ENCODE peak calls at places on chromosomes 6 and 20, in eight cellular contexts. One of them, this sample, is unnamed.

GRCh38 chr6:157867155-157867559 is 44.1 kb downstream of the SNX9 start:
- DNase-seq in CD8-positive, alpha-beta T cell: no peak
- DNase-seq in cardiac fibroblast: peak; percentile 34
- DNase-seq in cardiac muscle cell: peak; percentile 48
- DNase-seq in endothelial cell of umbilical vein: peak; percentile 81
- DNase-seq in AG09309: no peak
- DNase-seq in foreskin fibroblast: peak; percentile 26
- DNase-seq in HCT116: no peak
- DNase-seq in this sample: no peak

GRCh38 chr20:63361507-63362425 is 617 bp upstream of the CHRNA4 start:
- DNase-seq in CD8-positive, alpha-beta T cell: no peak
- DNase-seq in cardiac fibroblast: no peak
- DNase-seq in cardiac muscle cell: no peak
- DNase-seq in endothelial cell of umbilical vein: no peak
- DNase-seq in AG09309: no peak
- DNase-seq in foreskin fibroblast: no peak
- DNase-seq in HCT116: no peak
- DNase-seq in this sample: no peak

GRCh38 chr6:169046483-169047192 is 207.0 kb downstream of the THBS2 start:
- DNase-seq in CD8-positive, alpha-beta T cell: no peak
- DNase-seq in cardiac fibroblast: no peak
- DNase-seq in cardiac muscle cell: no peak
- DNase-seq in endothelial cell of umbilical vein: no peak
- DNase-seq in AG09309: peak; percentile 70
- DNase-seq in foreskin fibroblast: peak; percentile 73
- DNase-seq in HCT116: no peak
- DNase-seq in this sample: no peak

GRCh38 chr6:32692019-32692418 is 25.6 kb upstream of the HLA-DQB1 start:
- DNase-seq in CD8-positive, alpha-beta T cell: peak; percentile 22
- DNase-seq in cardiac fibroblast: no peak
- DNase-seq in cardiac muscle cell: peak; percentile 3
- DNase-seq in endothelial cell of umbilical vein: peak; percentile 23
- DNase-seq in AG09309: no peak
- DNase-seq in foreskin fibroblast: no peak
- DNase-seq in HCT116: peak; percentile 42
- DNase-seq in this sample: no peak

GRCh38 chr20:5928831-5929715 is 21.3 kb downstream of the TRMT6 start:
- DNase-seq in CD8-positive, alpha-beta T cell: no peak
- DNase-seq in cardiac fibroblast: no peak
- DNase-seq in cardiac muscle cell: no peak
- DNase-seq in endothelial cell of umbilical vein: no peak
- DNase-seq in AG09309: no peak
- DNase-seq in foreskin fibroblast: no peak
- DNase-seq in HCT116: no peak
- DNase-seq in this sample: no peak

GRCh38 chr6:23365732-23366131 is 760.3 kb upstream of the NRSN1 start:
- DNase-seq in CD8-positive, alpha-beta T cell: no peak
- DNase-seq in cardiac fibroblast: no peak
- DNase-seq in cardiac muscle cell: no peak
- DNase-seq in endothelial cell of umbilical vein: no peak
- DNase-seq in AG09309: no peak
- DNase-seq in foreskin fibroblast: no peak
- DNase-seq in HCT116: no peak
- DNase-seq in this sample: no peak

GRCh38 chr6:63236398-63236817 is 25.1 kb downstream of the FKBP1C start:
- DNase-seq in CD8-positive, alpha-beta T cell: no peak
- DNase-seq in cardiac fibroblast: no peak
- DNase-seq in cardiac muscle cell: no peak
- DNase-seq in endothelial cell of umbilical vein: no peak
- DNase-seq in AG09309: no peak
- DNase-seq in foreskin fibroblast: no peak
- DNase-seq in HCT116: no peak
- DNase-seq in this sample: no peak

GRCh38 chr6:140138311-140138994 is 764.0 kb upstream of the CITED2 start:
- DNase-seq in CD8-positive, alpha-beta T cell: no peak
- DNase-seq in cardiac fibroblast: peak; percentile 8
- DNase-seq in cardiac muscle cell: no peak
- DNase-seq in endothelial cell of umbilical vein: peak; percentile 70
- DNase-seq in AG09309: no peak
- DNase-seq in foreskin fibroblast: no peak
- DNase-seq in HCT116: no peak
- DNase-seq in this sample: no peak

GRCh38 chr6:36853325-36853724 is 14.1 kb upstream of the CPNE5 start:
- DNase-seq in CD8-positive, alpha-beta T cell: no peak
- DNase-seq in cardiac fibroblast: peak; percentile 93
- DNase-seq in cardiac muscle cell: peak; percentile 94
- DNase-seq in endothelial cell of umbilical vein: peak; percentile 42
- DNase-seq in AG09309: peak; percentile 80
- DNase-seq in foreskin fibroblast: peak; percentile 89
- DNase-seq in HCT116: no peak
- DNase-seq in this sample: peak; percentile 66

GRCh38 chr20:44594730-44595129 is 12.4 kb downstream of the PKIG start:
- DNase-seq in CD8-positive, alpha-beta T cell: no peak
- DNase-seq in cardiac fibroblast: peak; percentile 55
- DNase-seq in cardiac muscle cell: peak; percentile 56
- DNase-seq in endothelial cell of umbilical vein: peak; percentile 28
- DNase-seq in AG09309: no peak
- DNase-seq in foreskin fibroblast: peak; percentile 48
- DNase-seq in HCT116: no peak
- DNase-seq in this sample: peak; percentile 26

GRCh38 chr6:87753131-87753685 is 51.2 kb upstream of the AKIRIN2 start:
- DNase-seq in CD8-positive, alpha-beta T cell: no peak
- DNase-seq in cardiac fibroblast: no peak
- DNase-seq in cardiac muscle cell: no peak
- DNase-seq in endothelial cell of umbilical vein: no peak
- DNase-seq in AG09309: no peak
- DNase-seq in foreskin fibroblast: no peak
- DNase-seq in HCT116: no peak
- DNase-seq in this sample: no peak

GRCh38 chr6:48834706-48835105 is 628.3 kb downstream of the MMUT start:
- DNase-seq in CD8-positive, alpha-beta T cell: no peak
- DNase-seq in cardiac fibroblast: peak; percentile 55
- DNase-seq in cardiac muscle cell: peak; percentile 24
- DNase-seq in endothelial cell of umbilical vein: no peak
- DNase-seq in AG09309: no peak
- DNase-seq in foreskin fibroblast: no peak
- DNase-seq in HCT116: no peak
- DNase-seq in this sample: no peak

GRCh38 chr20:36579996-36580545 is 6.7 kb downstream of the TGIF2 start:
- DNase-seq in CD8-positive, alpha-beta T cell: no peak
- DNase-seq in cardiac fibroblast: peak; percentile 24
- DNase-seq in cardiac muscle cell: peak; percentile 32
- DNase-seq in endothelial cell of umbilical vein: peak; percentile 25
- DNase-seq in AG09309: no peak
- DNase-seq in foreskin fibroblast: peak; percentile 62
- DNase-seq in HCT116: no peak
- DNase-seq in this sample: no peak

GRCh38 chr6:28383235-28384142 is 16.1 kb downstream of the ZSCAN12 start:
- DNase-seq in CD8-positive, alpha-beta T cell: peak; percentile 2
- DNase-seq in cardiac fibroblast: peak; percentile 93
- DNase-seq in cardiac muscle cell: peak; percentile 92
- DNase-seq in endothelial cell of umbilical vein: peak; percentile 93
- DNase-seq in AG09309: no peak
- DNase-seq in foreskin fibroblast: peak; percentile 64
- DNase-seq in HCT116: peak; percentile 82
- DNase-seq in this sample: no peak

GRCh38 chr20:34578521-34579147 is 20.1 kb downstream of the MAP1LC3A start:
- DNase-seq in CD8-positive, alpha-beta T cell: no peak
- DNase-seq in cardiac fibroblast: no peak
- DNase-seq in cardiac muscle cell: peak; percentile 21
- DNase-seq in endothelial cell of umbilical vein: no peak
- DNase-seq in AG09309: no peak
- DNase-seq in foreskin fibroblast: no peak
- DNase-seq in HCT116: no peak
- DNase-seq in this sample: no peak

GRCh38 chr6:130776287-130776925 is 50.8 kb upstream of the SMLR1 start:
- DNase-seq in CD8-positive, alpha-beta T cell: no peak
- DNase-seq in cardiac fibroblast: no peak
- DNase-seq in cardiac muscle cell: no peak
- DNase-seq in endothelial cell of umbilical vein: no peak
- DNase-seq in AG09309: no peak
- DNase-seq in foreskin fibroblast: no peak
- DNase-seq in HCT116: no peak
- DNase-seq in this sample: no peak
- H3K4me3 ChIP-seq in CD8-positive, alpha-beta T cell: no peak overlapping the region
- H3K4me3 ChIP-seq in cardiac fibroblast: no peak overlapping the region
- H3K4me3 ChIP-seq in cardiac muscle cell: no peak overlapping the region
- H3K4me3 ChIP-seq in endothelial cell of umbilical vein: no peak overlapping the region
- H3K4me3 ChIP-seq in AG09309: no peak overlapping the region
- H3K4me3 ChIP-seq in foreskin fibroblast: no peak overlapping the region
- H3K4me3 ChIP-seq in HCT116: no peak overlapping the region
- H3K4me3 ChIP-seq in this sample: no peak overlapping the region

GRCh38 chr6:144325232-144325631 is 40.1 kb downstream of the UTRN start:
- DNase-seq in CD8-positive, alpha-beta T cell: no peak
- DNase-seq in cardiac fibroblast: no peak
- DNase-seq in cardiac muscle cell: no peak
- DNase-seq in endothelial cell of umbilical vein: no peak
- DNase-seq in AG09309: no peak
- DNase-seq in foreskin fibroblast: no peak
- DNase-seq in HCT116: no peak
- DNase-seq in this sample: no peak

GRCh38 chr6:144317736-144318135 is 32.6 kb downstream of the UTRN start:
- DNase-seq in CD8-positive, alpha-beta T cell: no peak
- DNase-seq in cardiac fibroblast: no peak
- DNase-seq in cardiac muscle cell: peak; percentile 22
- DNase-seq in endothelial cell of umbilical vein: peak; percentile 72
- DNase-seq in AG09309: no peak
- DNase-seq in foreskin fibroblast: no peak
- DNase-seq in HCT116: no peak
- DNase-seq in this sample: no peak

GRCh38 chr6:144319193-144319592 is 34.1 kb downstream of the UTRN start:
- DNase-seq in CD8-positive, alpha-beta T cell: no peak
- DNase-seq in cardiac fibroblast: no peak
- DNase-seq in cardiac muscle cell: no peak
- DNase-seq in endothelial cell of umbilical vein: no peak
- DNase-seq in AG09309: no peak
- DNase-seq in foreskin fibroblast: no peak
- DNase-seq in HCT116: no peak
- DNase-seq in this sample: no peak

GRCh38 chr6:144320746-144321145 is 35.6 kb downstream of the UTRN start:
- DNase-seq in CD8-positive, alpha-beta T cell: no peak
- DNase-seq in cardiac fibroblast: no peak
- DNase-seq in cardiac muscle cell: no peak
- DNase-seq in endothelial cell of umbilical vein: no peak
- DNase-seq in AG09309: no peak
- DNase-seq in foreskin fibroblast: no peak
- DNase-seq in HCT116: no peak
- DNase-seq in this sample: no peak

GRCh38 chr6:144321839-144322591 is 36.9 kb downstream of the UTRN start:
- DNase-seq in CD8-positive, alpha-beta T cell: no peak
- DNase-seq in cardiac fibroblast: no peak
- DNase-seq in cardiac muscle cell: no peak
- DNase-seq in endothelial cell of umbilical vein: no peak
- DNase-seq in AG09309: peak; percentile 40
- DNase-seq in foreskin fibroblast: peak; percentile 45
- DNase-seq in HCT116: no peak
- DNase-seq in this sample: peak; percentile 29
- TF ChIP-seq CTCF in CD8-positive, alpha-beta T cell: no peak
- TF ChIP-seq CTCF in cardiac fibroblast: peak; percentile 18
- TF ChIP-seq CTCF in cardiac muscle cell: no peak
- TF ChIP-seq CTCF in endothelial cell of umbilical vein: no peak
- TF ChIP-seq CTCF in AG09309: no peak
- TF ChIP-seq CTCF in foreskin fibroblast: no peak
- TF ChIP-seq CTCF in HCT116: no peak
- TF ChIP-seq CTCF in this sample: no peak

DNA sequence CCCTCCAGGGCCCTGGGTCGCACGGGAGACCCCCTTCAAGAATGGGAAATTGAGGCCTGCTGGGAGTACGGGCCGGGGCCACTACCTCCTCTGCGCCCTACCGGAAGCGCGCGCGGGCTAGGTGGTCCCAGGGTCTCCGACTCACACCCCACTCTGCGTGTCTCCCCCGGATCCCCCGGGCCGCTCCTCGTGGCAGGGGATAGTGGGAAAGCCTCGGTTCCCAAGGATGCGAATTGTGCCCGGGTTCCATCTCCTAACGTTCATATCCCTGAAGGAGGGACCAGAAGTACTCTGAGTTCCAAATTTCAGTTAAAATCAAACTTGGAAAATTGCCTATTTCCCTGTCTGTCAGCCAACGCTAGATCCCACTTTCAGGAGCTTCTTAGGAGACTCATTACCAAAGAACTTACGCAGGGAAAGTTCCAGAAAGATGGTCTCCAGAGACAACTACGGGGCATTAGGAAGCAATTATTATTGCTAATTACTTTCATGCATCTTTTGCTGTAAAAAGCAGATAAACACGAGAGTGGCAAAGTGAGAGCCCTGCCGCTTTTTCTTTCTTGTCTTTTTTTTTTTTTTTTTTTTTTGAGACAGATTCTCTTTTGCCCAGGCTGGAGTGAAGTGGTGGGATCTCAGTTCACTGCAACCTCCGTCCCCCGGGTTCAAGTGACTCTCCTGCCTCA is 858 bp downstream of the FAM83D start:
- DNase-seq in CD8-positive, alpha-beta T cell: no peak
- DNase-seq in cardiac fibroblast: peak; percentile 51
- DNase-seq in cardiac muscle cell: peak; percentile 50
- DNase-seq in endothelial cell of umbilical vein: peak; percentile 35
- DNase-seq in AG09309: no peak
- DNase-seq in foreskin fibroblast: peak; percentile 27
- DNase-seq in HCT116: no peak
- DNase-seq in this sample: no peak
- H3K4me3 ChIP-seq in CD8-positive, alpha-beta T cell: peak overlapping the region; percentile 78
- H3K4me3 ChIP-seq in cardiac fibroblast: peak overlapping the region; percentile 74
- H3K4me3 ChIP-seq in cardiac muscle cell: peak overlapping the region; percentile 54
- H3K4me3 ChIP-seq in endothelial cell of umbilical vein: peak overlapping the region; percentile 60
- H3K4me3 ChIP-seq in AG09309: peak overlapping the region; percentile 86
- H3K4me3 ChIP-seq in foreskin fibroblast: peak overlapping the region; percentile 79
- H3K4me3 ChIP-seq in HCT116: peak overlapping the region; percentile 93
- H3K4me3 ChIP-seq in this sample: peak overlapping the region; percentile 79

DNA sequence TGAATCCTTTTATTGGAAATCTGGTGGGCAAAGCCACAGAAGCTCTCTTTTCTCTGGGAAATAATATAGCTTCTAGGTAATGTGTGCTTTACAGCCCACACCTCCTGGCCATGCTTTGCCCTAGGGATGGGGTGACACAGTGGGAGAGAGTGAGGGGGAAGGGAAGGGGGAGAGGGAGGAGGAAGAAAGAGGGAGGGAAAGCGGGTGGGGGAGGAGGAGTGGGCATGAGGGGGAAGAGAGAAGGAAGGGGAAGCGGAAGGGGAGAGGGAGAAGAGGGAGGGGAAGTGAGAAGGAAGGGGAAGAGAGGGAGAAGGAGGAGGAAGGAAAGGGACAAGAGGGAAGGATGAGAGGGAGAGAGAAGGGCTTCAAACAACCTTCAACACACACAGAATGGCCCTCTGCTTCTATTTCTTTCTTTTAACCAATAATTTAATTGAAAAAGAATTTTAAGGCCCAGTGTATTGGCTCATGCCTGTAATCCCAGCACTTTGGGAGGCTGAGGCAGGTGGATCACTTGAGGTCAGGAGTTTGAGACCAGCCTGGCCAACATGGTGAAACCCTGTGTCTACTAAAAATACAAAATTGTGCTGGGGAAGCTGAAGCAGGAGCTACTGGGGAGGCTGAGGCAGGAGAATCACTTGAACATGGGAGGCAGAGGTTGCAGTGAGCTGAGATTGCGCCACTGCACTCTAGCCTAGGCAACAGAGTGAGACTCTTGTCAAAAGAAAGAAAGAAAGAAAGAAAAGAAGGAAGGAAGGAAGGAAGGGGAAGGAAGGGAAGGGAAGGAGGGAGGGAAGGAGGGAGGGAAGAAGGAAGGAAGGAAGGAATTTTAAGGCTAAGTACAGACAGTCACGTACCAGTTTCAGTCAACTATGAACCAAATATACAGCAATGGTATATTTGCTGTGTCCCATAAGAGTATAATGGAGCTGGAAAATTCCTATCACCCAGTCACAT is 75.2 kb downstream of the RSPH3 start:
- DNase-seq in CD8-positive, alpha-beta T cell: no peak
- DNase-seq in cardiac fibroblast: no peak
- DNase-seq in cardiac muscle cell: no peak
- DNase-seq in endothelial cell of umbilical vein: no peak
- DNase-seq in AG09309: no peak
- DNase-seq in foreskin fibroblast: no peak
- DNase-seq in HCT116: no peak
- DNase-seq in this sample: no peak
- TF ChIP-seq CTCF in CD8-positive, alpha-beta T cell: no peak
- TF ChIP-seq CTCF in cardiac fibroblast: no peak
- TF ChIP-seq CTCF in cardiac muscle cell: no peak
- TF ChIP-seq CTCF in endothelial cell of umbilical vein: no peak
- TF ChIP-seq CTCF in AG09309: no peak
- TF ChIP-seq CTCF in foreskin fibroblast: no peak
- TF ChIP-seq CTCF in HCT116: no peak
- TF ChIP-seq CTCF in this sample: no peak